ENCODE peak calls at places on chromosomes 5 and 9, in four cellular contexts. V, L, F and Y are unnamed samples.

GRCh38 chr5:111385970-111386831 is 126.1 kb downstream of the STARD4 start:
- DNase-seq in V (no peak), L (no peak), F (no peak), Y (no peak)

GRCh38 chr5:82748688-82749091 is 328.5 kb downstream of the TMEM167A start:
- DNase-seq in V (no peak), L (no peak), F (no peak), Y (no peak)

GRCh38 chr9:108776920-108777650 is 78.7 kb downstream of the ACTL7B start:
- DNase-seq in V (no peak), L (no peak), F (no peak), Y (no peak)

GRCh38 chr5:66744040-66744439 is 147.8 kb downstream of the MAST4 start:
- DNase-seq in V (no peak), L (no peak), F (no peak), Y (no peak)

GRCh38 chr5:111834926-111835599 is 78.1 kb upstream of the NREP start:
- DNase-seq in V (no peak), L (no peak), F (no peak), Y (no peak)

GRCh38 chr5:115599502-115599901 is 2.8 kb downstream of the TICAM2 start:
- DNase-seq in V (no peak), L (peak), F (no peak), Y (no peak)

GRCh38 chr9:96382175-96382574 is 1.3 kb downstream of the SLC35D2 start:
- DNase-seq in V (no peak), L (no peak), F (no peak), Y (no peak)

GRCh38 chr9:738209-738915 is 103.1 kb upstream of the DMRT1 start:
- DNase-seq in V (no peak), L (no peak), F (no peak), Y (no peak)

GRCh38 chr5:135235551-135236100 is 163.4 kb downstream of the MACROH2A1 start:
- DNase-seq in V (no peak), L (peak), F (no peak), Y (no peak)

GRCh38 chr9:116549061-116549664 is 137.9 kb upstream of the TRIM32 start:
- DNase-seq in V (no peak), L (no peak), F (peak), Y (no peak)

GRCh38 chr5:83608122-83608521 is 112.5 kb downstream of the HAPLN1 start:
- DNase-seq in V (no peak), L (no peak), F (no peak), Y (peak)

GRCh38 chr9:73683862-73684591 is 532.4 kb downstream of the ANXA1 start:
- DNase-seq in V (no peak), L (no peak), F (no peak), Y (no peak)

GRCh38 chr9:27022920-27023319 is 17.4 kb upstream of the LRRC19 start:
- DNase-seq in V (no peak), L (no peak), F (no peak), Y (no peak)

GRCh38 chr5:53373420-53374188 is 106.8 kb upstream of the FST start:
- DNase-seq in V (no peak), L (no peak), F (no peak), Y (no peak)

GRCh38 chr9:27337833-27338526 is 41.0 kb upstream of the EQTN start:
- DNase-seq in V (no peak), L (no peak), F (no peak), Y (no peak)

GRCh38 chr9:2307480-2307879 is 292.3 kb downstream of the SMARCA2 start:
- DNase-seq in V (no peak), L (no peak), F (no peak), Y (no peak)

GRCh38 chr5:38515648-38516047 is 40.8 kb downstream of the LIFR start:
- DNase-seq in V (no peak), L (no peak), F (no peak), Y (no peak)

GRCh38 chr9:4102078-4102477 is 197.8 kb downstream of the GLIS3 start:
- DNase-seq in V (no peak), L (no peak), F (no peak), Y (no peak)

GRCh38 chr9:92715488-92716231 is 45.7 kb upstream of the IPPK start:
- DNase-seq in V (no peak), L (peak), F (peak), Y (no peak)

GRCh38 chr9:76215066-76215465 is 179.2 kb downstream of the RFK start:
- DNase-seq in V (no peak), L (no peak), F (no peak), Y (no peak)

GRCh38 chr5:120464627-120465280 is 654 bp downstream of the PRR16 start:
- DNase-seq in V (no peak), L (peak), F (peak), Y (no peak)

GRCh38 chr5:102596113-102596512 is 97.3 kb upstream of the SLCO6A1 start:
- DNase-seq in V (no peak), L (no peak), F (no peak), Y (no peak)

GRCh38 chr9:90546200-90546599 is 96.4 kb downstream of the DIRAS2 start:
- DNase-seq in V (no peak), L (no peak), F (no peak), Y (no peak)

GRCh38 chr9:69937358-69937757 is 106.3 kb upstream of the MAMDC2 start:
- DNase-seq in V (no peak), L (no peak), F (no peak), Y (no peak)

GRCh38 chr9:114386886-114387677 is 700 bp downstream of the AKNA start:
- DNase-seq in V (peak), L (peak), F (no peak), Y (peak)

GRCh38 chr9:114383866-114384231 is 3.9 kb downstream of the AKNA start:
- DNase-seq in V (peak), L (peak), F (no peak), Y (no peak)

GRCh38 chr9:114384836-114385411 is 2.9 kb downstream of the AKNA start:
- DNase-seq in V (no peak), L (peak), F (no peak), Y (no peak)

GRCh38 chr9:114386361-114386885 is 1.4 kb downstream of the AKNA start:
- DNase-seq in V (no peak), L (peak), F (no peak), Y (no peak)

DNA sequence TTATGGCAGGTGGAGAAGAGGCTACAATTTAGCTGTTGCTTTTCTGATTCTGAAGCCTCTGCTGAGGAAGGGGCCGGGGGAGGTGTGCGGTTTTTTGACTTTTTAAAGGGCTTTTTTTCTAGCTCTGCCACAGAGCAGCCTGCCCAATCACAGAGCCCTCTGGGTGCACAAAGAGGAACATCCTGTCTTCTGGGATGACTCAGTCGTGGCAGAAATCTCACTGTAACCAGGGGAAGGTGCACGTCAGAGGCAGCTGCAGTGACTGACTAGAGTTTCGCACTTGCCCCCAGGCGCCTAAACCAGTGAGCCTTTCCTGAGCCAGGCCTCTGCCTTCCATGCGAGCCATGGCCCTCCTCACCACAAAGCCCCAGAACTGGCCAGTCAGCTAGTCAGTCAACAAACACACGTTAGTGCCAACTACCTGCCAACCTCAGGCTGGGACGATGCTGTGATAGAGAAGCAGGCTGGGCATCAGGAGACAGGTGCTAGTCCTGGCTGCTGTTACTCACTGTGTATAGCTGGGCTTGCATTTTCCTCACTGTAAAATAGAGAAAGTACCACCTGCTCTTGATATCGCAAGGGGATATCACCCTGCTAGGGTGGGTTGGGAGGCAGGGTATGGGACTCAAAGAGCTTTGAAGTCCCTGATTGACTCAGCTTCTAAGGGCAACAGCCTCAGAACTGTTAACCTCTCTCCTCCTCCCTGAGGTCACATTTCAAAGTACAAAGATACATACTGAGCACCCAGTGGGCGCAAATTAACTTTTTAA is 2.2 kb downstream of the AKNA start:
- DNase-seq in V (peak), L (peak), F (no peak), Y (peak)
- H3K27ac ChIP-seq in V (peak), L (peak), F (no peak), Y (peak)

GRCh38 chr9:129332581-129332980 is 154.5 kb upstream of the IER5L start:
- DNase-seq in V (no peak), L (no peak), F (peak), Y (no peak)

GRCh38 chr9:129333613-129333960 is 155.5 kb upstream of the IER5L start:
- DNase-seq in V (no peak), L (no peak), F (peak), Y (no peak)

GRCh38 chr9:129334744-129335080 is 156.7 kb upstream of the IER5L start:
- DNase-seq in V (no peak), L (no peak), F (peak), Y (no peak)

GRCh38 chr9:129335456-129336129 is 157.5 kb upstream of the IER5L start:
- DNase-seq in V (no peak), L (no peak), F (peak), Y (no peak)

DNA sequence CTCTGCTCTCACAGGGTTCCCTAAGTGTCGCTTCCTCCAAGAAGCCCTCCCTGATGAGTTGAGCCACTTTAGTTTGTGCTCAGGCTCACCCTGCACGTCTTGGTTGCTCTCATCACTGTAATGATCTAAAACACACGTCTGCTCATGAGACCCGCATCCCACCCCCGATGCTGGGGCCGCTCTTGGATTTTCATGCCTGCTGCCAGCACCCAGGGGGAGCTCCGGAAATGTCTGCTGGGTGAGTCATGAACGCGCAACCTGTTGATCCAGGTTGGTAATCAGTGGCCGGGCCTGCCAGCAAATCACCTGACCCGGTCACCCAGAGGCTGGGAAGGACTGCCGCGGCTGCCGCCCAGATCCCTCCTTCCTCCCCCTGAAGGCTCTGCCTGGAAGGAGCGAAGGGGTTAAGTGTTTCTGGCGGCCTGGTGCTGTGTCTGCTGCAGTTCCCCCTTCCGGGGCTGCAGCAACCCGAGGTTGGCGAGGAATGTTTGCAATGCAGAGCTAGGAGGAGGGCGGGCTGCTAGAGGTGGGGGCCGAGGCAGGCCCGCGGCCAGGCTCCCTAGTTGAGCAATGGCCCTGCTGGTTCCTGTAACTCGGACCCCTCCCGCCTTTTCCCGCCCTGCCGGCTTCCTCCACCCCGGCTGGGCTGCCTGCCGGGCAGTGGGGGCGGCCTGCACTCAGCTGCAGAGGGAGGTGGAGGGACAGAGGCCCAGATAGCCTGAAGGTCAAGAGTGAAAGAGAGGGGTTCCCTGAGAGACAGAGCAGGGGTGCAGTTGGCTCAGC is 156.1 kb upstream of the IER5L start:
- DNase-seq in V (no peak), L (peak), F (peak), Y (peak)
- H3K27ac ChIP-seq in V (peak), L (peak), F (peak), Y (peak)

DNA sequence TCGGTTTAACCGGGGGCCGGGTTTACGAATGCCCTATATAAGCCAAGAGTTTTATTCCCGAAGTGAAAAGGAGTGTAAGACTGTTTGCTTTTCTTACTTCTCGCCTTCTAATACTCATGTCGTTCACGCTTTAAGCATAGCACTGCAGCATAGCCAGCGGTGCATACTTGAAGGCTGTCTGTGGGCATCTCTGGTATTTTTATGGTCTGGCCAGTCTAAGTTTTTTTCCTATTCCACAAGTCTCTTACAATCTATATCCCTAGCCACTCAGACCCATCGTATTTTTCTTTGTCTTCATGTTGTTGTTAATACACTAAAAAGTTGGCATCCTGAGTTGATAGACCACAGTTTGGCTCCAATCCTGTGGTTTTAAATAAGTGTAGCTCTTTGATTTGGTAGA is 1.3 kb downstream of the UHRF2 start:
- DNase-seq in V (no peak), L (no peak), F (no peak), Y (no peak)
- H3K27ac ChIP-seq in V (peak), L (peak), F (no peak), Y (peak)

DNA sequence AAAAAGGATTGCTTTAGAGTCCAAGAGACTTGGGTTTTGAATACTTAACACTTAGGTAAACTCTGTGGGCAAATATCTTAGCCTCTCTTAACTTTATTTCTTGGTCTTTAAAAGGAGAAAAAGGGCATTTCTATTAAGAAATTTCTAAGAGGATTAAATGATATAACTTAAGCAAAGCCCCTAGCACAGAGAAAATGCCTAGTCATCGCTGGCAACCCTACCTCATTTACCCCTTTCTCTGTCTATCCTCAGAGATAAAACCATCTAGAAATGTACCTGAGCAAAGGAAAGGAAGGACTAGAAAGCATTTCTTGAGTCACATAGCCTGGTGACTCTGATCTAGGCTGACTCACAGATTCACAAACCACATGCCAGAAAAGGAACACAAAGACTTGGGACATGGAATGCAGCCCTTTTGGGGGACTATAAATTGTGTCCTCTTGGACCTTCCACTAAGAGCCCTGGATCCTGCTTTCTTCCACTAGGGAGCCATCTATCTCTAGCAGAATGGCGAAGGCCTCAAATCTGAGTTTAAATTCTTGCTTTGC is 120.6 kb downstream of the FOXD1 start:
- DNase-seq in V (no peak), L (no peak), F (no peak), Y (no peak)
- H3K27ac ChIP-seq in V (no peak), L (no peak), F (no peak), Y (no peak)

GRCh38 chr9:129763235-129763917 is 10.5 kb upstream of the PTGES start:
- DNase-seq in V (no peak), L (no peak), F (no peak), Y (no peak)
- H3K27ac ChIP-seq in V (no peak), L (peak), F (no peak), Y (no peak)

DNA sequence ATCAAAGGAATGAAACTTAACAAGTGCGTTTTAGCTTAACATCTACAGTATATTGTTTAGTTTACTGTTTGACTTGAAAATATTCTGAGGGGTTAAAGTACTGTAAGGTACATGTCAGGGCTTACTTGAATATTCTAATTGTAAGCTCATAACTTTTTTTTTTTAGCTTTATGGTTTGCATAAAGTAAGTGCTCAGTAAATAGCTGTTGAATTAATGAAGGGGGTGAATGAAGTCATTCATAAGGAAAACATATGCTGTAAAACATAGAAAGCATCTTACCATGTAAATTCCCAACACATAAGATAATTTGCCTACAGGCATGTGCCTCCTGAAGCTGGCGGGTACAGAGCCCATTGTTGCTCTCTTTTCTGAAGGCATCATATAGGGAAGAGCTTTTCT is 3.0 kb downstream of the PIP5K1B start:
- DNase-seq in V (no peak), L (no peak), F (no peak), Y (no peak)
- H3K27ac ChIP-seq in V (no peak), L (no peak), F (no peak), Y (no peak)

DNA sequence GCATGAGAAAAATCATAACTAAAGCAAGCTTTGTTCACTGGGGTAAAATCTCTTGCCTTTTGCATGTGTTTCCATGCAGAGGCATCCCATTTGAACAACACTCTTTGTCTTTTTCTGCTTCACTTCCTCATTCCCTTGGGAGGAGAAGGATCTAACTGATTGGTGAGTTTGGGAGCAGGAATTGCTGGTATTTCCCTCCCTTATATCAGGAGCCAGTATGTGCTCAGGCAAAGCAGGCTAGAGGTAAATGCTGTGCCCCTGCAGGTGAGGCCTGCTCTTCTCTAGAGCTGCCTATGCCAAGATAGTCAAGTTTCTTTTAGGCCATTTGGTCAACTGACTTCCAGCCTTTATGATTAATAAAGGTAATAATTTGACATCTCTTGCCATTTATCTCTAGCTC is 179.9 kb downstream of the COX7C start:
- DNase-seq in V (no peak), L (no peak), F (no peak), Y (no peak)
- H3K27ac ChIP-seq in V (no peak), L (no peak), F (no peak), Y (no peak)